ENCODE peak calls at places on chromosomes 13 and 19, in five cellular contexts. P, X, W, D and R are unnamed samples. For H3K27me3, the result is how much of the 10 kb centered on the place peaks cover.

GRCh38 chr19:54606891-54607781 is 13.7 kb downstream of the LILRA1 start:
- DNase-seq in P (no peak), D (no peak), X (no peak), W (no peak), R (no peak)

GRCh38 chr19:28140201-28140600 is 1072.8 kb downstream of the UQCRFS1 start:
- DNase-seq in D (no peak), X (no peak), W (no peak), P (no peak), R (no peak)

GRCh38 chr19:19213822-19214558 is 2.2 kb downstream of the NCAN start:
- DNase-seq in P (no peak), W (no peak), X (no peak), D (no peak), R (no peak)

GRCh38 chr19:46745521-46746280 is at the start of gene FKRP:
- DNase-seq in P (no peak), X (peak), W (no peak), D (no peak), R (peak)

GRCh38 chr19:1411255-1412191 is 4.1 kb downstream of the DAZAP1 start:
- DNase-seq in X (peak), D (no peak), P (peak), W (no peak), R (peak)

GRCh38 chr13:31162151-31163008 is 676 bp upstream of the HSPH1 start:
- DNase-seq in X (peak), P (peak), W (peak), D (peak), R (peak)

GRCh38 chr13:113996081-113996911 is 22.4 kb upstream of the C13orf46 start:
- DNase-seq in W (no peak), P (no peak), X (peak), D (no peak), R (no peak)

GRCh38 chr13:93810264-93810663 is 583.7 kb downstream of the GPC6 start:
- DNase-seq in W (no peak), X (no peak), P (no peak), D (no peak), R (no peak)

GRCh38 chr19:4391701-4392543 is 8.4 kb downstream of the SH3GL1 start:
- DNase-seq in P (no peak), D (no peak), W (no peak), X (no peak), R (no peak)

DNA sequence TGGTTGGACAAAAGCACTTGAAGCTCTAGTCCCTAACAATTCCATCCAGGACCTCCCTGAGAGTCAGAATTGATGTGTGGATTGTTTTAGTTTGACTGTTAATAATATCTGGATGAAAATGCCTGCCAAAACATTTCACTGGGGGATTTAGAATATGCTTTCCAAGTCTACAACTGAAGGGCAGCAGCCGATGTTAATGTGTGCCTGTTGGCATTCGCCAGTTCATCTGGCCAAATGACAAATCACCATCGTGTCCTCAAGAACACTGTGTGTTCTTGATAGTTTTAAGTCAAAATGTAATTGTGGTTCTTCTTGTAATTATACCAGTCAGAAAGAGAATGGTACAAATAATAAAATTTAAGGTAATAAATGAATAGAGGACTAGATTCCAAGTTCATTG is 76.1 kb upstream of the TSC22D1 start:
- DNase-seq in D (no peak), X (no peak), W (no peak), P (no peak), R (no peak)
- TF ChIP-seq EP300 in D (no peak), X (no peak), W (no peak), P (no peak), R (no peak)

DNA sequence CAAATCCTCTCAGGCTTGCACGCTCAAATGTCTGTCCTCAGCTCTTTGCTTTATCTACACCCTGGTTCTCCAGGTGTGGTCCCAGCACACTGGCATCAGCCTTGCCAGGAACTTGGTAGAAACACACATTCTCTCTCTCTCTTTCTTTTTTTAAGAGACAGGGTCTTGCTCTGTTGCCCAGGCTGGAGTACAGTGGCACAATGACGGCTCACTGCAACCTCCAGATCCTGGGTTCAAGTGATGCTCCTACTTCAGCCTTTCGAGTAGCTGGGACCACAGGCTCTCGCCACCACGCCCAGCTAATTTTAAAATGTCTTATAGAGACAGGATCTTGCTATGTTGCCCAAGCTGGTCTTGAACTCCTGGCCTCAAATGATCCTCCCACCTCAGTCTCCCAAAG is 20.8 kb downstream of the ADGRL1 start:
- DNase-seq in X (no peak), D (no peak), W (no peak), P (no peak), R (no peak)
- H3K27me3 ChIP-seq in X (under half), D (under half), W (under half), P (under half), R (under half)

GRCh38 chr19:50344661-50345318 is 15.6 kb upstream of the KCNC3 start:
- DNase-seq in P (no peak), D (no peak), X (no peak), W (no peak), R (no peak)
- TF ChIP-seq POLR2A in P (peak), D (no peak), X (no peak), W (no peak), R (no peak)

GRCh38 chr19:38009650-38010229 is 102.7 kb downstream of the SIPA1L3 start:
- DNase-seq in P (no peak), W (no peak), X (no peak), D (no peak), R (no peak)
- TF ChIP-seq EP300 in P (no peak), W (no peak), X (no peak), D (no peak), R (no peak)

GRCh38 chr13:99968521-99969367 is 2.8 kb downstream of the ZIC5 start:
- DNase-seq in P (peak), D (no peak), X (peak), W (no peak), R (no peak)
- H3K27me3 ChIP-seq in P (half or more), D (under half), X (half or more), W (half or more), R (under half)

GRCh38 chr19:35040474-35040825 is 1.1 kb upstream of the HPN start:
- DNase-seq in X (no peak), P (no peak), D (no peak), W (no peak), R (no peak)

GRCh38 chr19:35042056-35042730 is 672 bp downstream of the HPN start:
- DNase-seq in W (no peak), D (no peak), P (no peak), X (peak), R (peak)

GRCh38 chr19:35039881-35040456 is 1.6 kb upstream of the HPN start:
- DNase-seq in P (no peak), D (no peak), X (peak), W (no peak), R (peak)

GRCh38 chr19:35041548-35042055 is at the start of gene HPN:
- DNase-seq in P (no peak), X (peak), D (no peak), W (no peak), R (no peak)

DNA sequence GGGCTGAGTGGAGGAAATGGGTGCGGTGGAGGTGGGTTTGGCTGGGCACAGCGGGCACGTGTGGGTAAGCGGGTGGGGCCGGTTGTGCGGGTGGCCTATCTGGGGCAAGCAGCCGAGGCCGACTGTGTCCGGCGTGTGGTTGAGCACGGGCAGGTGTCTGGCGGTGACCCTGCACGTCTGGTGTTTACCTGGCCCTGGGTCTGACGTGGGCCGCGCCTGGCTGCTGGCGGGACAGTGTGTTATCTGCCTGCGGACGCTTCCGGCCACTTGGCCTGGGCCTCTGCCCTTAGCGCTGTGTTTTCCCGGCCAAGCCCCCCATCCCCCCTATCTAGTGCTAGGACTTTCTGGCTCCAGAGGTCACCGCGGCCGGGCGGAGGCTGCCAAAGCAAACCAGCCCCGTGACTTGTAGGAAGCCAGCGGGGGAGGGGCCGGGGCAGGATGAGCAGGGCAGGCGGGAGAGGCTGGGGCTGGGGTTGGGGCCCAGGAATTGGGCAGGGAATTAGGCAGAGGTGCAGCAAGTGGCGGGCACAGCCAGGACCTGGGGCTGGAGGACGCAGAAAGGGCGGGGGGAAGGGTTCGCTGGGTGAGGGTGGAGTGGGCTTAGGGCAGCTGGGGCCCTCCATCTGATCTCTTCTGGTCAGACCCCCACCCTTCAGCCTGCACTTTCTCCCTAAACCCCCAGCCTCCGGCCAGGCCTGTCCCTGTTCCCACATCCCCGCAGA is 534 bp upstream of the HPN start:
- DNase-seq in D (no peak), X (peak), P (peak), W (peak), R (peak)
- TF ChIP-seq POLR2A in D (no peak), X (no peak), P (no peak), W (no peak), R (no peak)

DNA sequence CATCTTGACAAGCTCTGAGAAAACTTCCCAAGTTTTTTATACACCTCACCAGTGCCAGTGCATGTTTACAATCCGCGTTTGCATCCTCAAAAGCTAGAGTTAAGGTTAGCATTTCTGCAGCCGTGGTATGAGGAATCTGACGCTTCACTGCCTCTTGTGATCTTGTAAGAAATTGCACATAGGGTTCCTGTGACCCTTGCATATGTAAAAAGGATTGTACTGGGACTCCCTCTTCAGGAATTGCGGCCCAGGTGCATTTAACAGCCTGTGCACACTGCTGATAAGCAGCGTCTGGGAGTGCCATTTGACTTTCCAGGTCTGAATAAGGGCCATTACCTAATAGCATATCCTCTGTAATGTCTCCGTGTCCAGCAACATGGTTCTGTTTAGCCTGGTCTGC is 15.3 kb downstream of the FPR3 start:
- DNase-seq in W (no peak), X (no peak), D (no peak), P (no peak), R (no peak)
- TF ChIP-seq EP300 in W (no peak), X (no peak), D (no peak), P (no peak), R (no peak)

GRCh38 chr13:19052931-19053330 is 128.7 kb downstream of the TUBA3C start:
- DNase-seq in P (no peak), X (peak), D (no peak), W (no peak), R (no peak)
- H3K27me3 ChIP-seq in P (under half), X (under half), D (under half), W (under half), R (under half)